ENCODE peak calls at places on chromosomes 16 and 17, in ten cellular contexts. N, S, H, R, J, C, X, D, U and Q are unnamed samples.

GRCh38 chr17:15456486-15456885 is 10.9 kb downstream of the CDRT4 start:
- DNase-seq in N (no peak), S (no peak), H (no peak), R (no peak), J (no peak), C (no peak), X (peak; percentile 33), D (peak; percentile 43), U (no peak), Q (no peak)

GRCh38 chr16:81621496-81621895 is 157.6 kb upstream of the PLCG2 start:
- DNase-seq in N (no peak), S (no peak), H (no peak), R (no peak), J (no peak), C (no peak), X (no peak), D (no peak), U (peak; percentile 84), Q (no peak)

GRCh38 chr16:76511203-76511602 is 234.0 kb downstream of the CNTNAP4 start:
- DNase-seq in N (no peak), S (no peak), H (no peak), R (no peak), J (no peak), C (no peak), X (no peak), D (no peak), U (no peak), Q (no peak)

GRCh38 chr17:73924488-73925186 is 278.8 kb upstream of the RPL38 start:
- DNase-seq in N (no peak), S (no peak), H (no peak), R (no peak), J (no peak), C (no peak), X (no peak), D (no peak), U (no peak), Q (no peak)

GRCh38 chr16:65770752-65771151 is 595.7 kb upstream of the CDH5 start:
- DNase-seq in N (no peak), S (no peak), H (no peak), R (no peak), J (no peak), C (no peak), X (no peak), D (no peak), U (no peak), Q (no peak)

GRCh38 chr16:84180519-84181140 is 6.2 kb downstream of the TAF1C start:
- DNase-seq in N (no peak), S (no peak), H (no peak), R (no peak), J (no peak), C (no peak), X (peak; percentile 62), D (no peak), U (no peak), Q (no peak)

GRCh38 chr17:77737442-77738265 is 220.8 kb upstream of the TNRC6C start:
- DNase-seq in N (no peak), S (peak; percentile 94), H (no peak), R (no peak), J (no peak), C (peak; percentile 87), X (no peak), D (no peak), U (no peak), Q (peak; percentile 92)

GRCh38 chr17:12958786-12959185 is 59.0 kb downstream of the ELAC2 start:
- DNase-seq in N (peak; percentile 15), S (no peak), H (no peak), R (no peak), J (peak; percentile 15), C (no peak), X (no peak), D (peak; percentile 54), U (peak; percentile 17), Q (no peak)

GRCh38 chr17:67532326-67532871 is 155.3 kb downstream of the PITPNC1 start:
- DNase-seq in N (no peak), S (peak; percentile 40), H (no peak), R (no peak), J (no peak), C (peak; percentile 75), X (peak; percentile 24), D (no peak), U (no peak), Q (no peak)

GRCh38 chr17:28972437-28972836 is 21.1 kb upstream of the PHF12 start:
- DNase-seq in N (no peak), S (no peak), H (no peak), R (no peak), J (no peak), C (no peak), X (no peak), D (no peak), U (no peak), Q (peak; percentile 20)

GRCh38 chr17:32523827-32524552 is 37.2 kb downstream of the CDK5R1 start:
- DNase-seq in N (no peak), S (no peak), H (no peak), R (no peak), J (no peak), C (no peak), X (no peak), D (no peak), U (no peak), Q (no peak)

GRCh38 chr17:75931062-75931461 is 9.8 kb downstream of the FBF1 start:
- DNase-seq in N (no peak), S (no peak), H (no peak), R (no peak), J (no peak), C (no peak), X (no peak), D (no peak), U (no peak), Q (no peak)

GRCh38 chr17:12940699-12941098 is 77.1 kb downstream of the ELAC2 start:
- DNase-seq in N (no peak), S (no peak), H (no peak), R (no peak), J (no peak), C (no peak), X (no peak), D (no peak), U (no peak), Q (no peak)

GRCh38 chr16:19295393-19295792 is 9.9 kb downstream of the CLEC19A start:
- DNase-seq in N (no peak), S (no peak), H (no peak), R (no peak), J (no peak), C (no peak), X (no peak), D (no peak), U (no peak), Q (no peak)

GRCh38 chr17:67326440-67326839 is 39.9 kb downstream of the PSMD12 start:
- DNase-seq in N (no peak), S (no peak), H (no peak), R (no peak), J (no peak), C (no peak), X (no peak), D (no peak), U (no peak), Q (no peak)

GRCh38 chr17:30599424-30600061 is 122.3 kb downstream of the GOSR1 start:
- DNase-seq in N (no peak), S (no peak), H (no peak), R (no peak), J (no peak), C (no peak), X (no peak), D (no peak), U (no peak), Q (no peak)

GRCh38 chr17:20299013-20299412 is 168.3 kb downstream of the LGALS9B start:
- DNase-seq in N (no peak), S (no peak), H (no peak), R (no peak), J (no peak), C (no peak), X (no peak), D (no peak), U (no peak), Q (no peak)

GRCh38 chr17:57675427-57675826 is 69.7 kb downstream of the CCDC182 start:
- DNase-seq in N (no peak), S (no peak), H (no peak), R (no peak), J (no peak), C (no peak), X (no peak), D (no peak), U (no peak), Q (no peak)

GRCh38 chr16:4625617-4626159 is 1.1 kb downstream of the MGRN1 start:
- DNase-seq in N (no peak), S (no peak), H (no peak), R (no peak), J (no peak), C (no peak), X (no peak), D (no peak), U (no peak), Q (no peak)

GRCh38 chr17:55710410-55710809 is 12.3 kb downstream of the TMEM100 start:
- DNase-seq in N (no peak), S (no peak), H (no peak), R (no peak), J (no peak), C (peak; percentile 16), X (no peak), D (no peak), U (peak; percentile 42), Q (no peak)

GRCh38 chr17:75130059-75130631 is 1.4 kb downstream of the NT5C start:
- DNase-seq in N (no peak), S (no peak), H (no peak), R (no peak), J (no peak), C (no peak), X (no peak), D (no peak), U (no peak), Q (no peak)

GRCh38 chr17:78925234-78925633 is at the start of gene TIMP2:
- DNase-seq in N (peak; percentile 93), S (peak; percentile 69), H (peak; percentile 43), R (peak; percentile 23), J (peak; percentile 83), C (peak; percentile 77), X (peak; percentile 93), D (peak; percentile 71), U (peak; percentile 66), Q (peak; percentile 80)

GRCh38 chr16:4981473-4981872 is 23.3 kb downstream of the SEC14L5 start:
- DNase-seq in N (no peak), S (no peak), H (no peak), R (no peak), J (no peak), C (no peak), X (no peak), D (no peak), U (no peak), Q (no peak)

GRCh38 chr16:12801511-12802042 is 2.1 kb downstream of the CPPED1 start:
- DNase-seq in N (peak; percentile 62), S (no peak), H (no peak), R (no peak), J (peak; percentile 88), C (no peak), X (no peak), D (peak; percentile 77), U (peak; percentile 31), Q (no peak)

GRCh38 chr16:84976644-84977400 is 34.5 kb downstream of the ZDHHC7 start:
- DNase-seq in N (no peak), S (no peak), H (peak; percentile 40), R (no peak), J (peak; percentile 27), C (no peak), X (peak; percentile 53), D (no peak), U (no peak), Q (no peak)

GRCh38 chr17:32529604-32530003 is 42.8 kb downstream of the CDK5R1 start:
- DNase-seq in N (no peak), S (no peak), H (no peak), R (no peak), J (no peak), C (peak; percentile 91), X (no peak), D (no peak), U (no peak), Q (no peak)

GRCh38 chr17:64148017-64148631 is 18.2 kb upstream of the ERN1 start:
- DNase-seq in N (peak; percentile 71), S (no peak), H (no peak), R (no peak), J (peak; percentile 5), C (no peak), X (no peak), D (no peak), U (peak; percentile 55), Q (no peak)